ENCODE peak calls at places on chromosomes 13 and 19, in six cellular contexts. C is HFF-Myc, Z is AG10803, B is heart right ventricle, W is spleen, Y is SK-N-SH. V is an unnamed sample.

GRCh38 chr13:91166714-91167511 is 180.6 kb upstream of the MIR17HG start:
- DNase-seq in Y (peak; percentile 44), C (no peak), B (no peak), W (no peak), Z (no peak), V (no peak)

GRCh38 chr13:71242191-71242590 is 624.8 kb downstream of the DACH1 start:
- DNase-seq in W (no peak), Y (no peak), C (no peak), Z (no peak), B (no peak), V (no peak)

GRCh38 chr13:113900646-113901045 is 36.8 kb upstream of the GAS6 start:
- DNase-seq in C (no peak), Z (no peak), Y (no peak), W (no peak), B (no peak), V (no peak)

GRCh38 chr13:39712626-39713025 is 57.2 kb downstream of the COG6 start:
- DNase-seq in Y (no peak), Z (no peak), W (no peak), C (no peak), B (no peak), V (no peak)

GRCh38 chr13:73275163-73275562 is 216.4 kb downstream of the KLF5 start:
- DNase-seq in Y (no peak), C (no peak), W (no peak), B (no peak), Z (no peak), V (no peak)

GRCh38 chr19:10742494-10742893 is 24.6 kb downstream of the DNM2 start:
- DNase-seq in C (no peak), Y (no peak), Z (no peak), W (no peak), B (no peak), V (no peak)

GRCh38 chr13:66323695-66324094 is 906.4 kb downstream of the PCDH9 start:
- DNase-seq in W (no peak), C (no peak), Z (no peak), B (no peak), Y (no peak), V (no peak)

GRCh38 chr13:100859861-100860260 is 185.3 kb upstream of the TMTC4 start:
- DNase-seq in W (no peak), B (no peak), C (no peak), Y (no peak), Z (no peak), V (no peak)

GRCh38 chr19:48999481-49000325 is 6.0 kb downstream of the RUVBL2 start:
- DNase-seq in C (no peak), W (peak; percentile 87), B (peak; percentile 52), Z (peak; percentile 74), Y (peak; percentile 65), V (no peak)

GRCh38 chr19:3868770-3869456 is at the start of gene ZFR2:
- DNase-seq in W (no peak), Y (peak; percentile 86), C (no peak), Z (no peak), B (no peak), V (no peak)

GRCh38 chr13:97369269-97369893 is 64.6 kb upstream of the RAP2A start:
- DNase-seq in B (no peak), C (no peak), Z (no peak), W (no peak), Y (no peak), V (no peak)

GRCh38 chr13:110326263-110326904 is 19.3 kb downstream of the COL4A2 start:
- DNase-seq in W (no peak), Y (no peak), Z (no peak), B (no peak), C (no peak), V (no peak)

GRCh38 chr13:24053505-24054251 is 106.8 kb upstream of the SPATA13 start:
- DNase-seq in Z (peak; percentile 50), Y (peak; percentile 76), W (no peak), C (peak; percentile 29), B (no peak), V (no peak)

GRCh38 chr13:52371736-52372247 is 34.2 kb downstream of the THSD1 start:
- DNase-seq in B (no peak), Y (peak; percentile 24), Z (peak; percentile 48), C (peak; percentile 22), W (no peak), V (peak; percentile 80)

GRCh38 chr13:100234524-100235136 is 145.7 kb downstream of the PCCA start:
- DNase-seq in Z (peak; percentile 74), C (no peak), W (no peak), B (no peak), Y (no peak), V (no peak)

GRCh38 chr13:50414640-50415039 is 399.4 kb downstream of the KCNRG start:
- DNase-seq in B (no peak), C (no peak), W (no peak), Y (no peak), Z (no peak), V (no peak)

GRCh38 chr19:46069841-46070341 is 29.1 kb upstream of the IGFL4 start:
- DNase-seq in W (no peak), Y (no peak), B (no peak), Z (peak; percentile 65), C (peak; percentile 57), V (peak; percentile 77)

GRCh38 chr19:45099465-45100201 is 6.7 kb downstream of the PPP1R37 start:
- DNase-seq in W (no peak), C (no peak), B (no peak), Z (no peak), Y (no peak), V (no peak)

GRCh38 chr13:45792827-45793303 is 58.7 kb downstream of the SIAH3 start:
- DNase-seq in C (no peak), B (no peak), W (no peak), Y (no peak), Z (no peak), V (no peak)

DNA sequence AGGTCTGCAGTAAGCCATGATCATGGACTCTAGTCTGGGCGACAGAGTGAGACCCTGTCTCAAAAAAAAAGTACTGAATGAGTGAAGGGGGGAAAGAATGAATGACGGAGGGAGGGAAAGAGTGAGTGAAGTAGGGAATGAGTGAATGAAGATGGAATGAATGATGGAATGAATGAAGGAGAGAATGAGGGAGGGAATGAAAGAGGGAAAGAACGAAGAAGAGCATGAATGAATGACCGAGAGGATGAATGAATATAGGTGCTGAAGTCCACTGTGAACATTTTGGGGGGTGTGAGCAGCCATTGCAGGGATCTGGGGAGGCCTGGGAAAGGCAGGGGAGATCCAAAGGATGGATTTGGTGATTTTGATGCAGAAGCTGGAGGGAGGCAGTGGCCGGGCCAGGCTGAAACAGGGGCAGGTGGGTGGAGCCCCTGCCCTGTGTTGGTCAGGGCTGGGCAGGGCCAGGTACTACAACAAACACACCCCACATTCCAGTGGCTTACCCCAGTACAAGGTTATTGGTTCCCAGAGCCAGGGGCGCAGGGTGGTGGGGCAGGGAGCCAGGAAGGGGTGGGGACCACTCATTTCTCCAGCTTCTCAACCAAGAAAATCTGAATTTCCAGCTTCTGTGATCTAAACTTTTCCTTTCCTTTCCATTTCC is 14.3 kb downstream of the SLC27A1 start:
- DNase-seq in C (no peak), Z (no peak), W (no peak), Y (peak; percentile 4), B (no peak), V (no peak)
- H3K4me3 ChIP-seq in C (no peak overlapping the region), Z (no peak overlapping the region), W (no peak overlapping the region), Y (no peak overlapping the region), B (no peak overlapping the region), V (no peak overlapping the region)

DNA sequence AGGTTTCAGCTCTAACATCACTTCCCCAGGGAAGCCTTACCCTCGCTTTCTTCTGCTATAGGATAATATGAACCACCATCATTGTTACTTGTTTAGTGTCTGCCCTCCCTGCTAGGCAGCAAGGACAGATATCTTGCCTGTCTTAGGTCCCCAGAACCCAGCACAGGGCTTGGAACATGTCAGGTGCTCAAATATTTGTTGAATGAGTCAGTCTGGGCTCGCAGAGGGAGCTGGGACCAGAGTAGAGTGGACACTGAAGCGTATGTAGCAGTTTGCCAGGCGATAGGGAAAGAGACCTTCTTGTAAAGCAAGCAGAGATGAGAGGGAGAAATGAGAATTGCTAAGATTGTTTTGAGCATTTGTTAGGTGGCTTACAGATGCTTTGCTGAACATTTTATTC is 11.7 kb downstream of the BCKDHA start:
- DNase-seq in W (no peak), B (no peak), C (peak; percentile 12), Z (peak; percentile 44), Y (no peak), V (no peak)
- H3K4me3 ChIP-seq in W (no peak overlapping the region), B (no peak overlapping the region), C (no peak overlapping the region), Z (no peak overlapping the region), Y (no peak overlapping the region), V (no peak overlapping the region)

GRCh38 chr19:33799507-33799906 is 2.8 kb downstream of the KCTD15 start:
- DNase-seq in Y (peak; percentile 72), C (no peak), Z (no peak), B (no peak), W (no peak), V (no peak)

GRCh38 chr19:33800012-33800680 is 3.5 kb downstream of the KCTD15 start:
- DNase-seq in W (no peak), C (no peak), Y (peak; percentile 44), B (no peak), Z (no peak), V (no peak)

GRCh38 chr19:33798701-33799111 is 2.0 kb downstream of the KCTD15 start:
- DNase-seq in B (no peak), C (no peak), Z (peak; percentile 33), Y (peak; percentile 21), W (no peak), V (no peak)

GRCh38 chr19:33796164-33797100 is at the start of gene KCTD15:
- DNase-seq in Z (peak; percentile 49), Y (peak; percentile 86), C (no peak), B (peak; percentile 51), W (no peak), V (no peak)

GRCh38 chr19:33797821-33798633 is 1.4 kb downstream of the KCTD15 start:
- DNase-seq in B (peak; percentile 76), W (no peak), Z (peak; percentile 33), Y (peak; percentile 82), C (no peak), V (no peak)
- H3K4me3 ChIP-seq in B (peak overlapping the region; percentile 81), W (peak overlapping the region; percentile 84), Z (peak overlapping the region; percentile 74), Y (peak overlapping the region; percentile 49), C (peak overlapping the region; percentile 71), V (peak overlapping the region; percentile 78)

GRCh38 chr13:31310781-31311180 is 111.0 kb downstream of the B3GLCT start:
- DNase-seq in W (no peak), B (peak; percentile 53), Y (no peak), Z (no peak), C (no peak), V (no peak)
- H3K4me3 ChIP-seq in W (no peak overlapping the region), B (no peak overlapping the region), Y (no peak overlapping the region), Z (no peak overlapping the region), C (no peak overlapping the region), V (no peak overlapping the region)

DNA sequence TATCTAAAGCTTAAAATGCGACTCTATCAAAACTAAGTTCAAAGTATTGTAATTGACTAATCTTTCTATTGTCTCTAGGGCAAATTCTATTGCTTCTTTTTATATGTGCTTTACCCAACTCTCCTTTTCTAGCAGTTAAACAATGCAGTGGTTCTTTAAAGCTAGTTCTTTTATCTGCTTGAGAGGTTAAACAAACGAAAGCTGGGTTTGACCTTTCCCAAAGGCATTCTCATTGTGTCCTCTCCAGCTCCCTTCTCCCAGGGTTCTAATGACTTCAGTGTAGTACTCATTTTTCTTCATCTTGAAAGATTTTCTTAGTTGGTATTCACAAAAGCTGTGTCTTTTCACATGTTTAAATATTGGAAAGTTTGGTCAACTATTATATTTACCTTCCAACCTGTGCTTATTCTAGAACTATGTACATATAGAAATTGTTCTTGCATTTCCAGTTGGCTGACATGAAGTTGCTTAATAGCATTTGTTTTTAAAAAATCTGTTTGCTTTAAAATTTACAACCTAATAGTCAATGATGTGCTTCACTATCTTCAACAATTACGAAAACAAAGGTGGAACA is 1.5 kb downstream of the WASF3 start:
- DNase-seq in Z (no peak), B (no peak), C (no peak), Y (no peak), W (no peak), V (no peak)
- H3K4me3 ChIP-seq in Z (peak overlapping the region; percentile 65), B (peak overlapping the region; percentile 79), C (peak overlapping the region; percentile 80), Y (peak overlapping the region; percentile 81), W (peak overlapping the region; percentile 57), V (peak overlapping the region; percentile 88)

V was measured in skeletal muscle cell.